ENCODE peak calls at places on chromosomes 2 and 18, in six cellular contexts. T, J, A, Z, V and P are unnamed samples.

GRCh38 chr18:10032331-10032979 is 118.6 kb downstream of the VAPA start:
- DNase-seq in T (no peak), J (peak), A (no peak), Z (peak), V (no peak), P (no peak)

GRCh38 chr2:216047417-216047816 is 34.1 kb upstream of the MREG start:
- DNase-seq in T (no peak), J (no peak), A (no peak), Z (no peak), V (no peak), P (no peak)

GRCh38 chr2:138403431-138403927 is 98.1 kb upstream of the SPOPL start:
- DNase-seq in T (no peak), J (no peak), A (no peak), Z (no peak), V (no peak), P (no peak)

GRCh38 chr2:226137201-226137811 is 662.3 kb downstream of the IRS1 start:
- DNase-seq in T (no peak), J (no peak), A (no peak), Z (no peak), V (peak), P (no peak)

GRCh38 chr2:74876081-74876886 is 42.4 kb downstream of the HK2 start:
- DNase-seq in T (peak), J (peak), A (peak), Z (no peak), V (peak), P (peak)

GRCh38 chr2:27320958-27321543 is 1.8 kb downstream of the MPV17 start:
- DNase-seq in T (no peak), J (no peak), A (peak), Z (peak), V (peak), P (no peak)

GRCh38 chr2:182897137-182897536 is 30.7 kb upstream of the FRZB start:
- DNase-seq in T (no peak), J (no peak), A (no peak), Z (no peak), V (no peak), P (no peak)

GRCh38 chr18:39051013-39051412 is 1485.4 kb upstream of the CELF4 start:
- DNase-seq in T (no peak), J (no peak), A (no peak), Z (no peak), V (no peak), P (no peak)

GRCh38 chr2:198873771-198874501 is 583.8 kb downstream of the SATB2 start:
- DNase-seq in T (no peak), J (no peak), A (no peak), Z (no peak), V (no peak), P (no peak)

GRCh38 chr2:7022956-7023467 is 105.8 kb downstream of the RNF144A start:
- DNase-seq in T (no peak), J (no peak), A (no peak), Z (no peak), V (no peak), P (no peak)

GRCh38 chr2:34373586-34374233 is 774.6 kb upstream of the FAM98A start:
- DNase-seq in T (no peak), J (no peak), A (no peak), Z (no peak), V (peak), P (no peak)

GRCh38 chr2:239444626-239445625 is 44.1 kb upstream of the HDAC4 start:
- DNase-seq in T (no peak), J (no peak), A (no peak), Z (no peak), V (peak), P (no peak)

GRCh38 chr2:152534460-152535131 is 182.7 kb downstream of the PRPF40A start:
- DNase-seq in T (no peak), J (no peak), A (no peak), Z (no peak), V (no peak), P (no peak)
- TF ChIP-seq POLR2AphosphoS5 in T (no peak), J (no peak), A (no peak), Z (no peak), V (no peak), P (no peak)

DNA sequence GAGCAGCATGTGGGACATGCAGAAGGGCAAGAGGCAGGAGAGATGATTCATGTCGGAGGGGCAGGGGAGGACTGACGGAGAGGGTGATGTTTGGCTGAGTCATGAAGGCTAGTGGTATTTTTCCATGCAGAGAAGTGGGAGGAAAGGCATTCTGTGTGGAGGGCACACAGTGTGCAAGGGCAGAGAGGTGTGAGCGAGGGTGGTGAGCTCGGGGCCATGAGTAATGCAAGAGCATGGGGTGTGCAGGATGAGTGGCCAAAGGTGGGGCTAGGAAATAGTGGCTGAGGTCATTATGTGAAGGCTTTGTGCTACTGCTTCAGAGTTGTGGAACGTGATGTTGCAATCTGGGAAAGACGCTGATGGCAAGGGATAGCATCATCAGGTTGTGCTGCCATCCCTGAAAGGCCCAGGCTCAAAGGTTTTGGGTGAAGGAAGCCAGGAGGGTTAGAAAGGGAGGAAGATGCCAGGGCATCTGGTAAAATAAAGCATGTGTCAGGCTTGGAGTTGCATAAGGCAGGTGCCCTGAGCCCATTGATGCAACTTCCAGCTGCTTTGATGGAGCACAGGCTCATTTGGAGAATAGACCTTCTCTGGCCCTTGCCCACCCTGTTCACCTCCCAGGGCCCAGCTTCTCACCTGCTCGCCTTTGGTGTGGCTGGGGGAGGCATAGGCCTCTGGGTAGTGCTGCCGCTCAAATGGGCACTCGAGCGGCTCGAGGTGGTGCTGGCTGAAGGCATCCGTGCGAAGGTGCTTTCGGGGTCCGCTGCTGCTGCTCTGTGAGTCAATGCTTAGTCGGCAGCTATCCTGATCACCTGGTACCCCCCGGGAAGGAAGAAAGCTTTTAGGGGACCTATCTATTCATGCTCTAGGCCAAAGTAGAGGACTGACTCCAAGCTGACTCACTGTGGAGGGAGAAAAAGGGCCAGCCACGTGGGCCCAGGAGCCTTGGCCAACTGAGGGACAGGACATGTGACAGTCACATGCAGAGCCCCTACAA is 37.5 kb downstream of the PAX8 start:
- DNase-seq in T (no peak), J (no peak), A (peak), Z (peak), V (peak), P (no peak)
- TF ChIP-seq TAF1 in T (no peak), J (no peak), A (no peak), Z (no peak), V (no peak), P (no peak)

GRCh38 chr2:218796691-218797090 is 14.7 kb downstream of the CYP27A1 start:
- DNase-seq in T (no peak), J (no peak), A (no peak), Z (no peak), V (no peak), P (no peak)
- TF ChIP-seq POLR2A in T (no peak), J (no peak), A (no peak), Z (no peak), V (no peak), P (no peak)

GRCh38 chr2:86020984-86021383 is 84.7 kb downstream of the POLR1A start:
- DNase-seq in T (no peak), J (no peak), A (no peak), Z (no peak), V (no peak), P (no peak)

GRCh38 chr2:86019121-86019520 is 86.6 kb downstream of the POLR1A start:
- DNase-seq in T (no peak), J (no peak), A (no peak), Z (no peak), V (no peak), P (no peak)

GRCh38 chr2:86022661-86023365 is 82.9 kb downstream of the POLR1A start:
- DNase-seq in T (peak), J (no peak), A (no peak), Z (no peak), V (no peak), P (no peak)

GRCh38 chr2:86023366-86023712 is 82.3 kb downstream of the POLR1A start:
- DNase-seq in T (no peak), J (no peak), A (no peak), Z (no peak), V (no peak), P (no peak)

GRCh38 chr2:86021396-86022378 is 84.0 kb downstream of the POLR1A start:
- DNase-seq in T (no peak), J (no peak), A (no peak), Z (no peak), V (no peak), P (no peak)
- TF ChIP-seq POLR2AphosphoS5 in T (no peak), J (no peak), A (no peak), Z (no peak), V (no peak), P (no peak)

DNA sequence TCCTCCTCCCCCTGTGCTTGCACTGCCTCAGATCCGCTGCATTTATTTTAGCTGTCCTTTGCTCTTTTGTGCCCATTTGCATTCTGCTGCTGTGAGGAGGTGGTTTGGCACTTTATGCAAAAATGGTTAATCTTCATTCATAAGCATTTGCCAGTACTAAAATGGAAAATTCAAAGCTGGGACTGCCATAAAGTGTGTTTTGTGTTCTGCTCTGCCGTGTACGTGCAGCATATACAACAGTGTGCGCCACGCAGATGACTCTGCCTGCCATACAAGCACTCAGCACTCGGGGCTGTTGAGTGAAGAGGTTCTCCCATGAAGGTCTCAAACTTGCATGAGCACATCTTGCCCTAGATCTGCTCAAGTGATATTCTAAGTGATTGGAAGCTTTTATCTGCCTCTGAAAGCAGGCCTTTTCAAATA is 73.7 kb downstream of the SPATS2L start:
- DNase-seq in T (no peak), J (no peak), A (peak), Z (no peak), V (no peak), P (no peak)
- TF ChIP-seq TAF1 in T (no peak), J (no peak), A (no peak), Z (no peak), V (no peak), P (no peak)

GRCh38 chr2:231051116-231051515 is 5.6 kb upstream of the PSMD1 start:
- DNase-seq in T (no peak), J (no peak), A (no peak), Z (no peak), V (peak), P (no peak)

GRCh38 chr2:231056453-231057416 is at the start of gene PSMD1:
- DNase-seq in T (peak), J (peak), A (peak), Z (peak), V (peak), P (peak)

GRCh38 chr2:231049286-231050017 is 7.2 kb upstream of the PSMD1 start:
- DNase-seq in T (no peak), J (no peak), A (no peak), Z (no peak), V (no peak), P (no peak)

GRCh38 chr2:231050018-231050901 is 6.4 kb upstream of the PSMD1 start:
- DNase-seq in T (no peak), J (no peak), A (no peak), Z (no peak), V (peak), P (no peak)

DNA sequence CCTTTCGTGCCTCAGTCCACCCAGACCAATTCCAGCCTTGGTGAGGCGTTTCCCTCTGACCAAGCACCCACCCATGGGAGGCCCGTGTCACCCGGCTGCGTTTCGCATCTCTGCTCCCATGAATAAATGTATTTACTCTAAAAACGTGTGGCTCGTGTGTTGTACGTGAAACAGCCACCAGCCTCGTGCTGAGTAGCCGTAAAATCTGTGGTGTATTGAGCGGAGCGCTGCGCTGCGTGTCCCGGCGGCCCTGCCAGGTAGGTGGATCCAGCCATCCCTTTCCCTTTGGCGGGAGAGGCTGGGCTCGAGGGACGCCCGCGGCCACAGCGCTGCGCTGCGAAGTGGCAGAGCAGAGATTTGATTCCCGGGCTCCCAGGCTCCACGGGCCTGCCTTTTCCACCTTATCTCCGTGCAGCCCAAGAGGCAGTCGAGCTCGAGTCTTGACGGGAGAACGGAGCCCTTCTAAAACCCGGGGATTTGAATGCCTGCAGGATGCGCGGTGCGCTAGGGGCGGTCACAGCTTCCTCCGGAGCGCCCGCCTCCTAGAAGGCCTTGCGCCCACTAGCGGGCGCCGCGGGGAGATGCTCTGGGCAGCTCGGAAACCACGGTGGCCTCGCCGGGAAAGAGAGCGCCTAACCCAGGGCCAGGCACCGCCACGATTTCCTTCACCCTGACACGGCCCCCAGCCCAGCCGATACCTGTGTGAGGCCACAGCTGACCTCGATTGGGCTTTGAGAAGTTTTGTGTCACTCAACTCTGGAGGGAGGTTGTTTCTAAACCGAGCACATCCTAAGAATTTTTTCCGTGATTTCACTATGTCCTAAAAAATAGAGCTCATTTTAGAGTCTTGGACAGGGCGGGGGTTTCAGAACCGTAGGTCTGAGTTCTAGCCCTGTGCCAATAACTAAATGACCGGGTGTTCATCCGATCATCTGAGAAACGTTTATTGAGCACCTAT is 3.9 kb upstream of the PSMD1 start:
- DNase-seq in T (no peak), J (peak), A (peak), Z (no peak), V (peak), P (peak)
- TF ChIP-seq POLR2A in T (peak), J (no peak), A (no peak), Z (no peak), V (no peak), P (no peak)

GRCh38 chr18:55509631-55510372 is 78.2 kb downstream of the TCF4 start:
- DNase-seq in T (peak), J (peak), A (peak), Z (no peak), V (no peak), P (no peak)

GRCh38 chr18:55513199-55513598 is 74.8 kb downstream of the TCF4 start:
- DNase-seq in T (no peak), J (no peak), A (no peak), Z (no peak), V (no peak), P (no peak)

GRCh38 chr18:55508637-55509036 is 79.4 kb downstream of the TCF4 start:
- DNase-seq in T (no peak), J (no peak), A (no peak), Z (no peak), V (no peak), P (no peak)

GRCh38 chr18:55510809-55511208 is 77.2 kb downstream of the TCF4 start:
- DNase-seq in T (no peak), J (no peak), A (no peak), Z (no peak), V (no peak), P (no peak)

DNA sequence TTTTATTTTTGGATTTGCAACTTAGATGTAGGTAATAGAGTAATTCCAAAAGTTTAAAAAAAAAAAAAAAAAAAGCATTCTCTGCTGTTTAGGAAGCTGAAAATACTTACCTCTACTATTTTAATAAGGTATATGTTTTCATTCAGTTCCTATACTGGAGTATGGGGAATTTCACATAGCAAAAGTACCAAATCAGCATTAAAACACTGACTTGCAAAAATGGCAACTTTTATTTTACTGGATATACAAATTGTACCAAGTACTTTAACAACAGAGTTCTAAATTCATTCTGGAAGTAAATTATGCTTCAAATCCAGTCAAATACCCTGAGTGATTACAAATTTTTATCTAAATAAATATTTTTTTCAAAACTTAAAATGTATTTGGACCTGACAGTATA is 76.7 kb downstream of the TCF4 start:
- DNase-seq in T (no peak), J (no peak), A (no peak), Z (no peak), V (no peak), P (no peak)
- TF ChIP-seq POLR2AphosphoS5 in T (no peak), J (no peak), A (no peak), Z (no peak), V (no peak), P (no peak)

GRCh38 chr18:72869786-72870185 is 2.0 kb upstream of the NETO1 start:
- DNase-seq in T (no peak), J (no peak), A (no peak), Z (no peak), V (no peak), P (no peak)
- TF ChIP-seq TAF1 in T (no peak), J (no peak), A (no peak), Z (no peak), V (no peak), P (no peak)

GRCh38 chr2:241107384-241107783 is 5.3 kb upstream of the MTERF4 start:
- DNase-seq in T (no peak), J (no peak), A (no peak), Z (no peak), V (no peak), P (no peak)
- TF ChIP-seq POLR2A in T (no peak), J (no peak), A (no peak), Z (no peak), V (no peak), P (no peak)

GRCh38 chr2:38159621-38160020 is 83.7 kb upstream of the CYP1B1 start:
- DNase-seq in T (no peak), J (no peak), A (no peak), Z (no peak), V (no peak), P (no peak)
- TF ChIP-seq POLR2AphosphoS5 in T (no peak), J (no peak), A (no peak), Z (no peak), V (no peak), P (no peak)